ENCODE peak calls at places on chromosome 13, in seven cellular contexts. O is lower leg skin; P is HS-27A; W is natural killer cell; B is stimulated activated CD4-positive, alpha-beta T cell treated with anti-CD3 and anti-CD28 coated beads, Interleukin-15, amount 100 ng/mL, for 24 hours; L is GM23248; K is HuH-7. H is an unnamed sample.

GRCh38 chr13:112348642-112349345 is 27.4 kb upstream of the SPACA7 start:
- DNase-seq in K (no peak), B (no peak), W (no peak), O (no peak), L (no peak), P (no peak), H (no peak)

GRCh38 chr13:98674968-98675528 is 77.4 kb downstream of the SLC15A1 start:
- DNase-seq in W (no peak), B (no peak), O (no peak), L (no peak), K (no peak), P (no peak), H (no peak)

GRCh38 chr13:23612182-23612581 is 42.0 kb downstream of the TNFRSF19 start:
- DNase-seq in L (no peak), P (no peak), K (no peak), O (no peak), B (no peak), W (no peak), H (no peak)

GRCh38 chr13:26051231-26052135 is at the start of gene SHISA2:
- DNase-seq in K (peak; percentile 39), L (peak; percentile 68), P (no peak), O (no peak), W (no peak), B (peak; percentile 45), H (no peak)

GRCh38 chr13:33236021-33236420 is 49.5 kb downstream of the STARD13 start:
- DNase-seq in K (no peak), P (no peak), B (no peak), L (peak; percentile 89), W (no peak), O (no peak), H (no peak)

GRCh38 chr13:27830010-27830409 is 37.7 kb downstream of the GSX1 start:
- DNase-seq in K (peak; percentile 76), L (peak; percentile 45), P (no peak), B (peak; percentile 69), W (peak; percentile 56), O (peak; percentile 86), H (no peak)

GRCh38 chr13:113532156-113532806 is 41.8 kb upstream of the DCUN1D2 start:
- DNase-seq in L (no peak), O (peak; percentile 50), W (no peak), K (no peak), B (no peak), P (no peak), H (no peak)

GRCh38 chr13:21060827-21061076 is 634 bp downstream of the LATS2 start:
- DNase-seq in K (no peak), P (no peak), B (no peak), L (no peak), W (no peak), O (peak; percentile 88), H (no peak)

GRCh38 chr13:20717581-20718542 is 14.4 kb downstream of the IL17D start:
- DNase-seq in P (no peak), L (no peak), K (no peak), O (no peak), W (no peak), B (no peak), H (no peak)

GRCh38 chr13:43573361-43573740 is 213.4 kb downstream of the ENOX1 start:
- DNase-seq in B (no peak), L (no peak), O (no peak), K (no peak), P (peak; percentile 40), W (no peak), H (no peak)

GRCh38 chr13:59906413-59907027 is 257.2 kb downstream of the DIAPH3 start:
- DNase-seq in L (peak; percentile 67), P (no peak), W (no peak), B (no peak), K (peak; percentile 0), O (no peak), H (no peak)

GRCh38 chr13:31053098-31053497 is 108.6 kb downstream of the HSPH1 start:
- DNase-seq in P (no peak), W (no peak), O (peak; percentile 59), K (no peak), B (no peak), L (peak; percentile 20), H (no peak)

GRCh38 chr13:101339202-101339601 is 77.1 kb downstream of the NALCN start:
- DNase-seq in K (no peak), L (no peak), O (no peak), B (no peak), W (no peak), P (no peak), H (no peak)

GRCh38 chr13:66660013-66660804 is 569.9 kb downstream of the PCDH9 start:
- DNase-seq in P (no peak), O (no peak), K (no peak), B (no peak), L (peak; percentile 2), W (no peak), H (no peak)

GRCh38 chr13:56670563-56670962 is 470.2 kb upstream of the PRR20A start:
- DNase-seq in O (no peak), L (no peak), W (no peak), K (no peak), P (no peak), B (no peak), H (no peak)

GRCh38 chr13:113616991-113617749 is 32.6 kb downstream of the TFDP1 start:
- DNase-seq in O (no peak), L (no peak), W (no peak), B (no peak), P (no peak), K (peak; percentile 38), H (no peak)

GRCh38 chr13:44573071-44573470 is 3.1 kb downstream of the TSC22D1 start:
- DNase-seq in W (no peak), O (no peak), K (no peak), B (no peak), P (no peak), L (peak; percentile 5), H (no peak)

GRCh38 chr13:33606692-33607091 is 211.3 kb upstream of the RFC3 start:
- DNase-seq in L (peak; percentile 31), P (no peak), W (no peak), B (no peak), K (no peak), O (no peak), H (no peak)

GRCh38 chr13:106182404-106182803 is 353.1 kb downstream of the EFNB2 start:
- DNase-seq in B (no peak), P (peak; percentile 40), O (no peak), L (peak; percentile 87), W (no peak), K (no peak), H (no peak)

GRCh38 chr13:44333950-44334675 is 39.5 kb upstream of the SERP2 start:
- DNase-seq in P (no peak), K (no peak), B (no peak), W (no peak), L (no peak), O (no peak), H (no peak)

GRCh38 chr13:43319617-43320444 is 296.4 kb downstream of the DNAJC15 start:
- DNase-seq in W (no peak), O (no peak), L (no peak), B (no peak), P (no peak), K (no peak), H (no peak)

GRCh38 chr13:84279166-84279565 is 396.9 kb upstream of the SLITRK1 start:
- DNase-seq in K (no peak), L (no peak), O (no peak), W (no peak), B (no peak), P (peak; percentile 3), H (no peak)

GRCh38 chr13:38661276-38661675 is 25.6 kb upstream of the FREM2 start:
- DNase-seq in B (no peak), K (no peak), L (peak; percentile 58), O (no peak), W (no peak), P (no peak), H (no peak)

H was measured in CD14-positive monocyte.